ENCODE peak calls at places on chromosomes 7 and 10, in six cellular contexts. X, I, Q, B, P and A are unnamed samples.

GRCh38 chr7:34143397-34143796 is 238.1 kb downstream of the BMPER start:
- DNase-seq in P (no peak), B (peak; percentile 51), X (no peak), Q (no peak), I (peak; percentile 75), A (no peak)

GRCh38 chr10:124494050-124494807 is 32.6 kb downstream of the LHPP start:
- DNase-seq in X (no peak), I (no peak), Q (no peak), B (no peak), P (no peak), A (no peak)

GRCh38 chr10:122022276-122022675 is 33.3 kb downstream of the TACC2 start:
- DNase-seq in I (no peak), B (no peak), P (no peak), Q (no peak), X (no peak), A (no peak)

GRCh38 chr10:89129850-89130396 is 77.2 kb downstream of the CH25H start:
- DNase-seq in I (peak; percentile 67), B (peak; percentile 92), P (peak; percentile 18), Q (no peak), X (peak; percentile 70), A (no peak)

GRCh38 chr7:70134029-70134445 is 535.8 kb downstream of the AUTS2 start:
- DNase-seq in I (no peak), P (no peak), Q (no peak), B (no peak), X (no peak), A (no peak)

GRCh38 chr7:454356-455109 is 65.1 kb downstream of the PDGFA start:
- DNase-seq in B (no peak), Q (no peak), I (no peak), X (no peak), P (no peak), A (no peak)

GRCh38 chr7:32616625-32617024 is 121.3 kb downstream of the AVL9 start:
- DNase-seq in B (peak; percentile 51), Q (no peak), P (peak; percentile 19), X (no peak), I (peak; percentile 74), A (peak; percentile 54)

GRCh38 chr10:123882681-123883445 is 8.7 kb downstream of the CPXM2 start:
- DNase-seq in X (no peak), I (no peak), B (no peak), Q (no peak), P (no peak), A (no peak)

GRCh38 chr10:15719899-15720634 is at the start of gene ITGA8:
- DNase-seq in I (no peak), X (no peak), B (peak; percentile 51), P (peak; percentile 37), Q (no peak), A (peak; percentile 85)

GRCh38 chr10:1464866-1465265 is 272.5 kb downstream of the ADARB2 start:
- DNase-seq in P (no peak), B (no peak), X (no peak), I (no peak), Q (no peak), A (no peak)
- H3K4me3 ChIP-seq in P (no peak overlapping the region), B (no peak overlapping the region), X (no peak overlapping the region), I (no peak overlapping the region), Q (no peak overlapping the region), A (no peak overlapping the region)

DNA sequence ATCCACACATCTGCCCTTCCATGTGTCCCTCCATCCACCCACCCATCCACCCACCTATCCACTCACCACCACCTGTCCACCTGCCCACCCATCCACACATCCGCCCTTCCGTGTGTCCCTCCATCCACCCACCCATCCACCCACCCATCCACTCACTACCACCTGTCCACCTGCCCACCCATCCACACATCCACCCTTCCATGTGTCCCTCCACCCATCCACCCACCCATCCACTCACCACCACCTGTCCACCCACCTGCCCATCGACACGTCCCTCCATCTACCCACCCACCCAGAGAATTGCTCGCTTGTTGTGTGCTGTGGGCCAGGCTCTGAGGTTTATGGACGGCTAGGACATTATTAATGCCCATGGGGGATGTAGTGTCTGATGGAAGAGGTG is 500.2 kb downstream of the DNAJB6 start:
- DNase-seq in X (no peak), B (no peak), Q (no peak), I (no peak), P (no peak), A (no peak)
- H3K9me3 ChIP-seq in X (no peaks in the 10 kb centered on the region), B (peaks cover 13% of the 10 kb centered on the region), Q (no peaks in the 10 kb centered on the region), I (peaks cover 56% of the 10 kb centered on the region), P (no peaks in the 10 kb centered on the region), A (no peaks in the 10 kb centered on the region)

DNA sequence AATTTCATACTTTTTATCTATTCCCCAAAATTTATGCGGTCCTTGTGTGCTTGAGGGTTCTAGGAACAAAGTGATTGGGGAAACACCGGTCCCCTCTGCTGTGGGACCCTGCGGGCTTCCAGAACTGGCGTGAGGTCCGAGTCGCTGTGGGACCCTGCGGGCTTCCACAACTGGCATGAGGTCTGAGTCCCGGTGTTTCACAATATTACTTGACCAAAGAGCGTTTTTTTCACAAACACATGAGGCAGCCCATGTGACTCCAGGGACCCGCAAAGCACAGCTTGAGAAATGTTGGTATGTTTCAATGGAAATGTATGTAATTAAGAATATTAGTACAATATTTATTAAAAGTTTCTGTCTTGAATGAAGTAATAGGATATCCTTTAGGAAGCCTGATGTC is 212.2 kb downstream of the MGMT start:
- DNase-seq in Q (no peak), B (no peak), I (no peak), X (no peak), P (no peak), A (no peak)
- H3K4me1 ChIP-seq in Q (no peaks in the 10 kb centered on the region), B (no peaks in the 10 kb centered on the region), I (no peaks in the 10 kb centered on the region), X (no peaks in the 10 kb centered on the region), P (no peaks in the 10 kb centered on the region), A (no peaks in the 10 kb centered on the region)

GRCh38 chr10:326894-327635 is 191.8 kb downstream of the ZMYND11 start:
- DNase-seq in B (no peak), Q (no peak), I (no peak), X (no peak), P (no peak), A (no peak)

GRCh38 chr10:331186-331585 is 195.9 kb downstream of the ZMYND11 start:
- DNase-seq in P (no peak), I (no peak), B (no peak), Q (no peak), X (no peak), A (no peak)

GRCh38 chr10:326350-326749 is 191.1 kb downstream of the ZMYND11 start:
- DNase-seq in P (no peak), Q (no peak), B (no peak), I (no peak), X (no peak), A (no peak)

GRCh38 chr10:327889-328809 is 192.9 kb downstream of the ZMYND11 start:
- DNase-seq in I (no peak), B (peak; percentile 38), X (no peak), Q (no peak), P (no peak), A (no peak)

GRCh38 chr10:329361-330099 is 194.3 kb downstream of the ZMYND11 start:
- DNase-seq in Q (peak; percentile 28), B (peak; percentile 97), P (peak; percentile 83), I (peak; percentile 96), X (peak; percentile 96), A (peak; percentile 95)
- H3K4me3 ChIP-seq in Q (no peak overlapping the region), B (peak overlapping the region; percentile 30), P (no peak overlapping the region), I (peak overlapping the region; percentile 32), X (no peak overlapping the region), A (no peak overlapping the region)

DNA sequence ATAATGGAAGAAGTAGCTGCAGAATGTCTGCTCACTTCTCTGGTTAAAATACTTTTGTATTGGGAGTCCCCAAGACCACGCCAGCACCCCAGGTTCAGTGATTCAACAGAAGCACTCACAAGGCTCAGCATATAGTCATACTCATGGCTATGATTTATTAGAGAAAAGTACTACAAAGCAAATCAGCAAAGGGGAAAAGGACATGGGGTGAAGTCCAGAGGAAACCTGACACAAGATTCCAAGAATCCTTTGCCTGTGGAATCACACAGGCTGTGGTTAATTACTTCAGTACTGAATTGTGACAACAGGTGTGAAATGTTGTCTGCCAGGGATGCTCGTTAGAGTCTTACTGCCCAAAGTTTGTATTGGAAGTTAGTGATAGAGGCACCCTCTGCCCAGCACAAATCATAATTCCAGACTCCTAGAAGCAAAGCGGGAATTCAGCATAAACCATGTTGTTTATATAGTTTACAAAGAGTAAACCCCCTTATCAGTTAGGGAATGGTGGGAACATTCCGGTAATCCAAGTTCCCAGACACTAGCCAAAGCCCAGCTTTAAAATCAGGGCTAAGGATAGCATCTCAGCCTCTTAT is 79.4 kb downstream of the HYCC1 start:
- DNase-seq in Q (no peak), B (peak; percentile 49), I (peak; percentile 69), X (no peak), P (no peak), A (no peak)
- H3K9me3 ChIP-seq in Q (no peaks in the 10 kb centered on the region), B (no peaks in the 10 kb centered on the region), I (no peaks in the 10 kb centered on the region), X (no peaks in the 10 kb centered on the region), P (peaks cover 7% of the 10 kb centered on the region), A (no peaks in the 10 kb centered on the region)

GRCh38 chr10:102800601-102801335 is 36.4 kb downstream of the CYP17A1 start:
- DNase-seq in Q (no peak), B (no peak), P (no peak), I (no peak), X (no peak), A (no peak)
- H3K4me1 ChIP-seq in Q (peaks cover 22% of the 10 kb centered on the region), B (peaks cover 19% of the 10 kb centered on the region), P (peaks cover 90% of the 10 kb centered on the region), I (peaks cover 19% of the 10 kb centered on the region), X (peaks cover 73% of the 10 kb centered on the region), A (peaks cover 89% of the 10 kb centered on the region)